ENCODE peak calls at places on chromosome 2, in seven cellular contexts. W is cardiac fibroblast, B is fibroblast of pulmonary artery, R is heart left ventricle, T is progenitor cell of endocrine pancreas, N is endothelial cell of umbilical vein, J is IMR-90. I is an unnamed sample.

GRCh38 chr2:219056896-219057708 is 3.6 kb downstream of the IHH start:
- DNase-seq in W (no peak), B (no peak), R (no peak), T (no peak), N (no peak), J (no peak), I (peak; percentile 40)

GRCh38 chr2:32182667-32183066 is 17.0 kb downstream of the SLC30A6 start:
- DNase-seq in W (no peak), B (no peak), R (no peak), T (no peak), N (no peak), J (no peak), I (no peak)

GRCh38 chr2:150410809-150411208 is 76.7 kb downstream of the RND3 start:
- DNase-seq in W (peak; percentile 74), B (peak; percentile 71), R (no peak), T (no peak), N (peak; percentile 85), J (peak; percentile 49), I (no peak)

GRCh38 chr2:223725494-223725893 is 111.9 kb downstream of the AP1S3 start:
- DNase-seq in W (peak; percentile 97), B (peak; percentile 99), R (peak; percentile 86), T (no peak), N (peak; percentile 98), J (peak; percentile 99), I (no peak)

GRCh38 chr2:172674034-172674967 is 61.3 kb upstream of the RAPGEF4 start:
- DNase-seq in W (peak; percentile 56), B (peak; percentile 39), R (peak; percentile 31), T (peak; percentile 57), N (peak; percentile 45), J (no peak), I (peak; percentile 62)

GRCh38 chr2:240963376-240964220 is 34.8 kb upstream of the SNED1 start:
- DNase-seq in W (no peak), B (no peak), R (no peak), T (peak; percentile 8), N (no peak), J (no peak), I (no peak)

GRCh38 chr2:59458862-59459261 is 1094.6 kb downstream of the BCL11A start:
- DNase-seq in W (no peak), B (no peak), R (no peak), T (no peak), N (no peak), J (no peak), I (no peak)

GRCh38 chr2:224357098-224357901 is 44.6 kb downstream of the FAM124B start:
- DNase-seq in W (peak; percentile 79), B (peak; percentile 79), R (peak; percentile 39), T (peak; percentile 35), N (peak; percentile 82), J (peak; percentile 60), I (peak; percentile 73)

GRCh38 chr2:128941676-128942075 is 623.0 kb upstream of the HS6ST1 start:
- DNase-seq in W (no peak), B (no peak), R (no peak), T (no peak), N (no peak), J (no peak), I (no peak)

GRCh38 chr2:15625344-15626036 is 33.8 kb downstream of the DDX1 start:
- DNase-seq in W (no peak), B (no peak), R (no peak), T (no peak), N (no peak), J (no peak), I (no peak)

DNA sequence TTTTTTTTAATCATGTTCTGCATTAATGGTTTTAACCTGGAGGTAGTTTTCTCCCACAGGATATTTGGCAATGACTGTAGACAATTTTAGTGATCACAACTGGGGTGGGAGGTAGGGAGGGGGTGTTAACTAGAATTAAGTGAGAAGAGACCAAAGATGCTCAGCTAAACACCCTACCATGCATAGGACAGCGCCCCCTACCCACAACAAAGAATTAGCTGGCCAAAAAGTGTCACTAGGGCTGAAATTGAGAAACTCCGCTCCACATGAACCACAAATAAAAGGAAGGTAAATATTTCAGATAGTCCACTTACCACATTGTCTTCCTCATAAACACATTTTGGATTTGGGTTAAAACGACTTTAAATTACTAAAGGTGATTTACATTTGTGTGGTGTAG is 942.6 kb downstream of the SUCLG1 start:
- DNase-seq in W (no peak), B (no peak), R (no peak), T (no peak), N (no peak), J (no peak), I (no peak)
- TF ChIP-seq CTCF in W (no peak), B (no peak), R (no peak), T (no peak), N (no peak), J (no peak), I (no peak)

DNA sequence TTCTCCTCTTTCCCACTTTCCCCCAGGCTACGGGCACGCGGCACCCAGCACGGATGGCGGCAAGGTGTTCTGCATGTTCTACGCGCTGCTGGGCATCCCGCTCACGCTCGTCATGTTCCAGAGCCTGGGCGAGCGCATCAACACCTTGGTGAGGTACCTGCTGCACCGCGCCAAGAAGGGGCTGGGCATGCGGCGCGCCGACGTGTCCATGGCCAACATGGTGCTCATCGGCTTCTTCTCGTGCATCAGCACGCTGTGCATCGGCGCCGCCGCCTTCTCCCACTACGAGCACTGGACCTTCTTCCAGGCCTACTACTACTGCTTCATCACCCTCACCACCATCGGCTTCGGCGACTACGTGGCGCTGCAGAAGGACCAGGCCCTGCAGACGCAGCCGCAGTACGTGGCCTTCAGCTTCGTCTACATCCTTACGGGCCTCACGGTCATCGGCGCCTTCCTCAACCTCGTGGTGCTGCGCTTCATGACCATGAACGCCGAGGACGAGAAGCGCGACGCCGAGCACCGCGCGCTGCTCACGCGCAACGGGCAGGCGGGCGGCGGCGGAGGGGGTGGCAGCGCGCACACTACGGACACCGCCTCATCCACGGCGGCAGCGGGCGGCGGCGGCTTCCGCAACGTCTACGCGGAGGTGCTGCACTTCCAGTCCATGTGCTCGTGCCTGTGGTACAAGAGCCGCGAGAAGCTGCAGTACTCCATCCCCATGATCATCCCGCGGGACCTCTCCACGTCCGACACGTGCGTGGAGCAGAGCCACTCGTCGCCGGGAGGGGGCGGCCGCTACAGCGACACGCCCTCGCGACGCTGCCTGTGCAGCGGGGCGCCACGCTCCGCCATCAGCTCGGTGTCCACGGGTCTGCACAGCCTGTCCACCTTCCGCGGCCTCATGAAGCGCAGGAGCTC is 35.4 kb downstream of the KCNK3 start:
- DNase-seq in W (peak; percentile 9), B (no peak), R (no peak), T (no peak), N (no peak), J (no peak), I (no peak)
- TF ChIP-seq CTCF in W (no peak), B (peak; percentile 9), R (peak; percentile 39), T (no peak), N (no peak), J (no peak), I (no peak)

DNA sequence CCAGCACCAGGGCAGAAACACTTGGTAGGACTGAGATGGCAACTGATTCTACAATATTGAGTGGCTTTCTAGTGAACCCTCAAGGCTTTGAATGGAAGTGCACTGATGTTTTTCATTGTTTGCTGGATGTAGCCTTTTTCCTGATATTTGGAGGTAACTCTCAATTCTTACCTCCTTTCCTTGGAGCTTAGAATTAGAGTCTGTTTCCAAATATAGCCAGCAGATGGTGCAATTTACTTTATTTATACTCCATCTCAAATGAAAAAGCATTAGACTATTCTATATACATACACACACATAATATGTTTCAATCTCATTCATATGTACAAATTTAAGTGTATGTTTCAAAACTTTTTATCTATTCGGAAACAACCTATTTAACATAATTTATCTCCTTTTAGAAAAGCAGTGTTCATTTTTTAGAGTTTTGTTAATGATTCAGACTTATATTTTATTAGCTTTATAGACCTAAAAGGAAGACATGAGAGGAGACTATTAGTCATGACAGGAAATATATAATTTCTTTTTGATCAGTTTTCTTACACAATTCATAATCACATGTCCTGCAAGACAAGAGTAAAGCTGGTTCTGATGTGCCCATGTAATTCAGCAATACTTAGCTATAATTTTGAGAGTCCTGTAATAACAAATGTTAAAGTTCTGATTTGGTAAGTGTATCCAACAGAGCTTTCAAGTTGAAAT is 124.8 kb downstream of the NUP35 start:
- DNase-seq in W (peak; percentile 67), B (peak; percentile 54), R (no peak), T (no peak), N (peak; percentile 71), J (peak; percentile 23), I (peak; percentile 45)
- TF ChIP-seq CTCF in W (peak; percentile 38), B (peak; percentile 52), R (peak; percentile 61), T (peak; percentile 79), N (peak; percentile 29), J (peak; percentile 55), I (peak; percentile 12)

GRCh38 chr2:227155395-227155794 is 8.6 kb downstream of the COL4A4 start:
- DNase-seq in W (no peak), B (no peak), R (no peak), T (no peak), N (no peak), J (no peak), I (no peak)

GRCh38 chr2:227152093-227152766 is 11.8 kb downstream of the COL4A4 start:
- DNase-seq in W (no peak), B (no peak), R (no peak), T (no peak), N (no peak), J (no peak), I (no peak)

GRCh38 chr2:227153766-227154486 is 10.1 kb downstream of the COL4A4 start:
- DNase-seq in W (peak; percentile 80), B (no peak), R (peak; percentile 42), T (no peak), N (no peak), J (no peak), I (no peak)

GRCh38 chr2:227154976-227155375 is 9.0 kb downstream of the COL4A4 start:
- DNase-seq in W (peak; percentile 88), B (peak; percentile 72), R (peak; percentile 74), T (no peak), N (no peak), J (peak; percentile 28), I (no peak)

DNA sequence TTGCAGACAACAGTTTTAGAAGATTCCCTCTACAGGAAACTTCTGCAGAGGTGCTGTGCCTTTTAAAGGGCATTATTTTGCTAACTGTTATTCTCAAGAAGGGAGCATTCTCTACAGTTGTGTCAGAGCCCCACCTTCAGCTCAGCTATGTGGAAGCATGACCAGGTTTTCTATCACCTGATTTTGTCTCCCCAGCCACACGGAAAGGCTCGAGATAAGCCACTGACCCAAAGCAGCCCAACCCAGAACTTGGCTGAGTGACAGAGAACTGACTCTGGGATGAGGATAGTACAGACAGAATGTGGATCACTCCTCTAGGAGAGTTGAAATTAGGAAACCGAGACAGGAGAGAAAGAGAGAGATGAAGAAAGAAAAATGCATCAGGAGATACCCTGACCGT is 10.7 kb downstream of the COL4A4 start:
- DNase-seq in W (peak; percentile 53), B (no peak), R (no peak), T (no peak), N (no peak), J (no peak), I (no peak)
- TF ChIP-seq CTCF in W (no peak), B (no peak), R (no peak), T (no peak), N (no peak), J (no peak), I (no peak)

I was measured in GM20000.